ENCODE peak calls at places on chromosome 20, in seven cellular contexts. X is GM23248, Z is neural progenitor cell, F is astrocyte, V is neuronal stem cell, S is H9, E is fibroblast of lung. J is an unnamed sample.

GRCh38 chr20:25453035-25453810 is 45.8 kb downstream of the GINS1 start:
- DNase-seq in X (peak), Z (no peak), F (peak), V (no peak), S (peak), E (peak), J (no peak)

GRCh38 chr20:63626424-63627128 is at the start of gene GMEB2:
- DNase-seq in X (no peak), Z (no peak), F (peak), V (no peak), S (peak), E (no peak), J (no peak)

GRCh38 chr20:35235881-35236280 is 9.4 kb downstream of the MMP24 start:
- DNase-seq in X (no peak), Z (no peak), F (no peak), V (no peak), S (no peak), E (no peak), J (no peak)

GRCh38 chr20:64037498-64038213 is 1.7 kb downstream of the C20orf204 start:
- DNase-seq in X (no peak), Z (no peak), F (no peak), V (no peak), S (peak), E (no peak), J (no peak)

GRCh38 chr20:6657111-6657510 is 110.4 kb upstream of the BMP2 start:
- DNase-seq in X (no peak), Z (no peak), F (no peak), V (no peak), S (no peak), E (no peak), J (no peak)

GRCh38 chr20:5715068-5715841 is 34.9 kb upstream of the SHLD1 start:
- DNase-seq in X (no peak), Z (no peak), F (no peak), V (no peak), S (no peak), E (no peak), J (peak)

GRCh38 chr20:63320041-63320511 is 27.1 kb downstream of the COL20A1 start:
- DNase-seq in X (no peak), Z (no peak), F (no peak), V (no peak), S (no peak), E (no peak), J (no peak)

GRCh38 chr20:17460119-17460518 is 71.1 kb downstream of the BFSP1 start:
- DNase-seq in X (no peak), Z (no peak), F (no peak), V (no peak), S (no peak), E (no peak), J (no peak)

GRCh38 chr20:11585752-11586352 is 331.8 kb upstream of the BTBD3 start:
- DNase-seq in X (peak), Z (peak), F (peak), V (no peak), S (no peak), E (peak), J (no peak)

GRCh38 chr20:15045246-15045645 is 707.8 kb upstream of the FLRT3 start:
- DNase-seq in X (peak), Z (no peak), F (no peak), V (no peak), S (no peak), E (no peak), J (no peak)

GRCh38 chr20:38610521-38610920 is 8.9 kb downstream of the ARHGAP40 start:
- DNase-seq in X (peak), Z (no peak), F (peak), V (no peak), S (no peak), E (peak), J (peak)

DNA sequence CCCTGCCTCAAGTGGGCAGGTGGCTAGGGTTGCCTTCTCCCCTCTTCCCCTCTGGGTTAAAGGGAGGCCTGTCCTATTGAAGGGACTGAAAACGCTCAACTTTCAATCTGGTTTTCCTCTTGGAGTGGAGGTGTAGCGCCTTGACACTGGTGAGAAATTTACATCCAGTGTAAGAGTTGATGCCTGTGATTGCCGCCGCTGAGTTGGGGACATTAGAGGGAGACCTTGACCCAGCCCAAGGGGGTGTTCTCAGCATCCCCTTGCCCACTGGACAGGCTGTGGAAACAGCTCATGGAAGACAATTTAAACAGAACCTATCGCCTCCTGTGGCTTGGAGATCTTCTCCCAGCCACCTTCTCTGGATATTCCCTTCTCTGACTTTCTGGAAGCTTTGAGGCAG is 61.6 kb downstream of the SLC24A3 start:
- DNase-seq in X (no peak), Z (no peak), F (no peak), V (no peak), S (no peak), E (no peak), J (no peak)
- H2AFZ ChIP-seq in X (no peak), Z (no peak), F (no peak), V (no peak), S (no peak), E (no peak), J (no peak)

GRCh38 chr20:59571151-59571550 is 33.2 kb upstream of the PHACTR3 start:
- DNase-seq in X (no peak), Z (no peak), F (no peak), V (no peak), S (no peak), E (no peak), J (no peak)

GRCh38 chr20:59569305-59569704 is 35.0 kb upstream of the PHACTR3 start:
- DNase-seq in X (no peak), Z (no peak), F (no peak), V (no peak), S (no peak), E (no peak), J (no peak)

GRCh38 chr20:59573837-59574236 is 30.5 kb upstream of the PHACTR3 start:
- DNase-seq in X (no peak), Z (no peak), F (no peak), V (no peak), S (no peak), E (no peak), J (no peak)

GRCh38 chr20:59572515-59572914 is 31.8 kb upstream of the PHACTR3 start:
- DNase-seq in X (no peak), Z (no peak), F (no peak), V (no peak), S (no peak), E (no peak), J (no peak)

GRCh38 chr20:59571591-59572314 is 32.6 kb upstream of the PHACTR3 start:
- DNase-seq in X (peak), Z (peak), F (no peak), V (peak), S (peak), E (peak), J (no peak)
- H2AFZ ChIP-seq in X (peak), Z (peak), F (peak), V (peak), S (peak), E (peak), J (no peak)

GRCh38 chr20:36988494-36988966 is 37.0 kb upstream of the SAMHD1 start:
- DNase-seq in X (peak), Z (no peak), F (peak), V (no peak), S (no peak), E (peak), J (no peak)
- H2AFZ ChIP-seq in X (no peak), Z (no peak), F (peak), V (no peak), S (no peak), E (peak), J (no peak)

DNA sequence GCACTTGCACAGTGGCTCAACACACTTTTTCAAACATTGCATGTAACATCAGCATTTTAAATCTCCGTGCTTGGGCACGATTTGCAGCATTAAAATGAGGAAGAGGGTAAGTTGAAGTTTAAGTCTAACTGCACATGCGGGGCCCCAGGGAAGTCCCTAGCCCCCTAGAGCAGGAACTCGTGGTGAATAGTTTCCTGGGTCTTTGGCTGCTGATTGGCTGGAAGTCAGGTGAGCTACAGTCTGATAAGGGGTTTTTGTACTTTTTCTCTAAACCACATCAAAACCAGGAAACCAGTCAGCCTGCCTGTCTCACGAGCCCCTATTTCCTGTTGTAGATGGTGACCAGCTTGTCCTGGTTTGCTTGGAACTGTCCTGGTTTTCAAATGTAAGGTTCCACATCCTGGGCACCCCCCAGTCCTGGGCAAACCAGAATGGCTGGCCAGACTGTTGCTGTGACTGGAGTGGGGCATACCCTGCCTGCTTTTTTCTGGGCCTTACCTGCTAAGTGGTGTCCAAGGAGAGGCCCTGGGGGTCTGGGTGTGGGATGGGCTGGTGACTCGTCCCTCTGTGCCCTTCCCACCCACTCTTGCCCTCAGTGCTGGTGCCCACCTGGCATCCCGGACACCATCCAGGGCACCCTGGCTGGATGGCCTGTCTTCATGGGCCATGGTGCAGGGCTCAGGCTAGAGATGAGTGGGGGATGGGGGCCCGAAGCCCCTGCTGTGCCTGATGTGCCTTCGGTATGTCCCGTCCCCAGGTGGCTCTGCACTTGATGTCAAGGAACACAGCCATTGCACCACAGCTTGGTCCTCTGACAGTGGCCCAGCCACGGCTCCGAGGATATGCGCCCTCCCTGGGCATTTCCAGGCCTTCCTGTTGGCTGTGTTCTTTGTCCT is 31.8 kb downstream of the SUN5 start:
- DNase-seq in X (no peak), Z (no peak), F (no peak), V (no peak), S (peak), E (no peak), J (no peak)
- H2AFZ ChIP-seq in X (no peak), Z (peak), F (peak), V (peak), S (no peak), E (no peak), J (no peak)

GRCh38 chr20:32687180-32687532 is 13.4 kb upstream of the C20orf203 start:
- DNase-seq in X (no peak), Z (no peak), F (no peak), V (no peak), S (no peak), E (no peak), J (no peak)

GRCh38 chr20:32686530-32687179 is 12.9 kb upstream of the C20orf203 start:
- DNase-seq in X (no peak), Z (no peak), F (no peak), V (no peak), S (no peak), E (no peak), J (no peak)

GRCh38 chr20:32681175-32682084 is 7.7 kb upstream of the C20orf203 start:
- DNase-seq in X (no peak), Z (peak), F (peak), V (no peak), S (peak), E (peak), J (peak)

GRCh38 chr20:32682508-32682987 is 8.8 kb upstream of the C20orf203 start:
- DNase-seq in X (no peak), Z (no peak), F (no peak), V (no peak), S (no peak), E (no peak), J (no peak)

GRCh38 chr20:32685541-32686529 is 12.1 kb upstream of the C20orf203 start:
- DNase-seq in X (peak), Z (peak), F (peak), V (no peak), S (no peak), E (peak), J (no peak)
- H2AFZ ChIP-seq in X (peak), Z (no peak), F (peak), V (peak), S (no peak), E (no peak), J (no peak)

GRCh38 chr20:57547250-57547649 is 13.7 kb upstream of the PCK1 start:
- DNase-seq in X (peak), Z (no peak), F (peak), V (no peak), S (no peak), E (peak), J (peak)

GRCh38 chr20:57543754-57544153 is 17.2 kb upstream of the PCK1 start:
- DNase-seq in X (no peak), Z (no peak), F (no peak), V (no peak), S (no peak), E (no peak), J (no peak)

GRCh38 chr20:57548177-57549058 is 12.5 kb upstream of the PCK1 start:
- DNase-seq in X (no peak), Z (no peak), F (peak), V (no peak), S (no peak), E (peak), J (no peak)

GRCh38 chr20:57544838-57545564 is 15.9 kb upstream of the PCK1 start:
- DNase-seq in X (no peak), Z (no peak), F (no peak), V (no peak), S (no peak), E (no peak), J (no peak)

GRCh38 chr20:57545927-57546662 is 14.8 kb upstream of the PCK1 start:
- DNase-seq in X (no peak), Z (no peak), F (no peak), V (no peak), S (no peak), E (no peak), J (no peak)
- H2AFZ ChIP-seq in X (no peak), Z (no peak), F (no peak), V (no peak), S (no peak), E (no peak), J (no peak)

DNA sequence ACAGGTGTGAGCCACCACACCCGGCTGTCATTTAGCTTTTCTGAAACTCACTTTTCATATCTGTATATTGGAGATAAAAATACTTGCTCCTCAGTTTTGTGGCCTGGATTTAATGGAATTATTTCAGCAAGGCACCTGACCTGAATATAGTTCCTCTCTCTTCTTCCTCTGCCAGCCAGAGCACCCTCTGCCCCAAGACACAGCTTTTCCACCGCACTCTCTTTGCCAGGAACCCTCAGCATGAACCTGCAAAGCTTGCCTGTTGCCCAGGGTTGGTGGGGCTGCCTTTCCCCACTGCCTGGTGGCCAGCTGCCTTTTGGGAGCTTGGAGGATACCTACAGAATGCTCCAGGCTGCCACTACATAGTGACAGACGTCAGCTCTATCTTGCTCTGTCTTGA is 3.1 kb downstream of the GTSF1L start:
- DNase-seq in X (no peak), Z (no peak), F (no peak), V (no peak), S (no peak), E (no peak), J (no peak)
- H2AFZ ChIP-seq in X (no peak), Z (no peak), F (no peak), V (no peak), S (no peak), E (no peak), J (no peak)

DNA sequence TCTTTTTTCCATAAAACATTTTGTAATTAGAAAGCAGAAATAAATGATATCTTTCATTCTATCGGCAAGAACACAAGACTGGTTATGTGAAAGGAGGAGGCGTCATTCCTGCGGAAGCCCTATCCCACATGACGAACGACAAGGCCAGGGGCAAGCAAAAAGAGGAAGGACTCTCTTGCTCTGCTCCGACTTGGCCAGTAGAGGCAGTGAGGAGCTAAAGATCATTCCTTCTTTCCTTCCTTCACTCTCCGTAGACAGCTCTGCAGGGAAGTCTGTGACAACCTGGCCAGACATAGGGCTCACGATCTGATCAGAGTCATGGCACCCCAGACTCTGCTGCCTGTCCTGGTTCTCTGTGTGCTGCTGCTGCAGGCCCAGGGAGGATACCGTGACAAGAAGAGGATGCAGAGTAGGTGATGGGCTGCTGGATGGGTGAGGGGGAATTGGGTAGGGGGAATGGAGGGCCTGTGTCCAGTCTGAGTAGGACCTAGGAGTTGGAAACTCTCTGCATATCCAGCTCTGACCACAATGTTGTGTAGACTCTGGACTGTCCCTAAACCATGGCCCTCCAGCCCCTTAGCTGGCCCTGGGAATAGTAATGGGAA is at the start of gene WFDC10A:
- DNase-seq in X (peak), Z (peak), F (peak), V (peak), S (peak), E (peak), J (peak)
- H2AFZ ChIP-seq in X (peak), Z (peak), F (no peak), V (peak), S (peak), E (no peak), J (no peak)

GRCh38 chr20:50617022-50617421 is 74.3 kb downstream of the RIPOR3 start:
- DNase-seq in X (no peak), Z (no peak), F (no peak), V (no peak), S (no peak), E (no peak), J (no peak)
- H2AFZ ChIP-seq in X (no peak), Z (no peak), F (no peak), V (no peak), S (no peak), E (no peak), J (no peak)